ENCODE peak calls at places on chromosomes 3 and 15, in four cellular contexts. V is Peyer's patch, D is left ventricle myocardium inferior, M is endothelial cell of umbilical vein. I is an unnamed sample.

GRCh38 chr3:140758791-140759444 is 81.1 kb downstream of the TRIM42 start:
- DNase-seq in V (no peak), M (no peak), D (no peak), I (no peak)

GRCh38 chr3:74532446-74532845 is 82.0 kb downstream of the CNTN3 start:
- DNase-seq in D (no peak), M (no peak), V (no peak), I (no peak)

GRCh38 chr3:179302111-179302510 is 20.7 kb upstream of the ZNF639 start:
- DNase-seq in V (no peak), M (no peak), D (no peak), I (no peak)

GRCh38 chr3:169699536-169700050 is 36.1 kb upstream of the MECOM start:
- DNase-seq in M (peak; percentile 43), D (peak; percentile 84), V (no peak), I (no peak)

GRCh38 chr15:101733545-101733944 is 9.3 kb upstream of the TARS3 start:
- DNase-seq in D (no peak), V (no peak), M (no peak), I (no peak)

GRCh38 chr3:107938128-107938527 is 152.7 kb downstream of the CD47 start:
- DNase-seq in M (peak; percentile 70), V (peak; percentile 28), D (no peak), I (peak; percentile 25)

GRCh38 chr3:155362808-155363689 is 69.6 kb upstream of the STRIT1 start:
- DNase-seq in V (no peak), D (no peak), M (no peak), I (no peak)

GRCh38 chr15:81504170-81504905 is 130.3 kb upstream of the TMC3 start:
- DNase-seq in D (no peak), V (no peak), M (peak; percentile 96), I (no peak)

GRCh38 chr3:63015614-63016016 is 140.4 kb upstream of the CADPS start:
- DNase-seq in V (no peak), M (no peak), D (no peak), I (no peak)

GRCh38 chr3:160707187-160707789 is 30.3 kb downstream of the ARL14 start:
- DNase-seq in D (no peak), V (no peak), M (peak; percentile 43), I (peak; percentile 51)

GRCh38 chr3:112001516-112001915 is 2.8 kb downstream of the TAGLN3 start:
- DNase-seq in M (no peak), V (no peak), D (no peak), I (no peak)

GRCh38 chr15:89171136-89172072 is 50.0 kb downstream of the RLBP1 start:
- DNase-seq in D (no peak), V (peak; percentile 20), M (peak; percentile 65), I (peak; percentile 58)

GRCh38 chr3:195095035-195095703 is 175.8 kb downstream of the XXYLT1 start:
- DNase-seq in D (peak; percentile 8), M (no peak), V (peak; percentile 80), I (no peak)

GRCh38 chr3:123159926-123160635 is 41.7 kb upstream of the SEC22A start:
- DNase-seq in V (no peak), D (no peak), M (no peak), I (no peak)

GRCh38 chr3:12553921-12554391 is 2.9 kb upstream of the MKRN2 start:
- DNase-seq in D (no peak), M (peak; percentile 62), V (no peak), I (peak; percentile 68)

GRCh38 chr3:143265501-143266070 is 146.0 kb downstream of the CHST2 start:
- DNase-seq in D (no peak), M (no peak), V (no peak), I (no peak)

GRCh38 chr3:8629151-8630021 is 15.2 kb downstream of the SSUH2 start:
- DNase-seq in D (no peak), M (peak; percentile 45), V (peak; percentile 19), I (peak; percentile 97)

GRCh38 chr3:149122716-149123578 is 6.5 kb upstream of the HPS3 start:
- DNase-seq in M (no peak), V (no peak), D (no peak), I (no peak)

GRCh38 chr15:89469331-89470107 is 26.9 kb downstream of the RHCG start:
- DNase-seq in V (no peak), M (no peak), D (no peak), I (peak; percentile 35)

GRCh38 chr3:113638910-113639309 is 57.5 kb downstream of the USF3 start:
- DNase-seq in M (no peak), V (no peak), D (no peak), I (no peak)

GRCh38 chr3:177836671-177837070 is 639.4 kb upstream of the TBL1XR1 start:
- DNase-seq in D (no peak), V (no peak), M (no peak), I (peak; percentile 18)

GRCh38 chr15:39028069-39028468 is 463.5 kb upstream of the RASGRP1 start:
- DNase-seq in D (peak; percentile 22), M (peak; percentile 14), V (no peak), I (no peak)

GRCh38 chr15:48021336-48022086 is 99.3 kb upstream of the SLC24A5 start:
- DNase-seq in M (no peak), D (no peak), V (no peak), I (no peak)

GRCh38 chr3:181316481-181316880 is 326.9 kb upstream of the DNAJC19 start:
- DNase-seq in D (no peak), V (no peak), M (peak; percentile 41), I (no peak)

GRCh38 chr3:197952440-197952839 is 2.5 kb downstream of the RPL35A start:
- DNase-seq in V (no peak), D (no peak), M (no peak), I (no peak)

GRCh38 chr3:197950661-197951029 is 655 bp downstream of the RPL35A start:
- DNase-seq in D (no peak), M (no peak), V (no peak), I (no peak)

GRCh38 chr3:197949767-197950660 is at the start of gene RPL35A:
- DNase-seq in D (peak; percentile 85), M (peak; percentile 98), V (peak; percentile 82), I (peak; percentile 92)

GRCh38 chr3:197951392-197951990 is 1.5 kb downstream of the RPL35A start:
- DNase-seq in V (no peak), D (no peak), M (no peak), I (no peak)

GRCh38 chr3:197949191-197949766 is 711 bp upstream of the RPL35A start:
- DNase-seq in M (no peak), D (no peak), V (no peak), I (no peak)
- H3K27ac ChIP-seq in M (peak overlapping the region; percentile 85), D (peak overlapping the region; percentile 94), V (peak overlapping the region; percentile 91), I (peak overlapping the region; percentile 95)

GRCh38 chr15:27514526-27514925 is 543.5 kb downstream of the GABRG3 start:
- DNase-seq in D (no peak), V (no peak), M (no peak), I (no peak)
- H3K9me3 ChIP-seq in D (peaks cover 12% of the 10 kb centered on the region), V (no peaks in the 10 kb centered on the region), M (peaks cover 11% of the 10 kb centered on the region), I (peaks cover 2% of the 10 kb centered on the region)

DNA sequence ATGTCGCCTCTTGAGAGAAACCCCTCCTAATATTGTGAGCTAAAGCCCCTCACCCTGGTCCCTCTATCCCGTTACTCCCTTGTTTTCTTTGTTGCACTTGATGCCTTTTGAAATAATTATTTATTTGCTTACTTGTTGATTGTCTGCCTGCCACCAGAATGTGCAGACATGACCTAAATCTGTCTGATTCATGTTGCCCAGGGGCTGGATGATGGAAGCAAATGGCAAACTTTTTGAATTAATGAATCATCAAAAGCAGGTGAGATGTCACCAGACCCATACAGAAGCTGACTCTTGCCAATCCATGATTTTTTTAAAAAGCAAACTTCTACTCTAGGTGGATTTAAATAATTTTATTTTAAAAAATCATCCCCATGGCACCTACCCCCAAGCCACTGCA is 49.3 kb downstream of the GRIP2 start:
- DNase-seq in D (no peak), V (no peak), M (no peak), I (no peak)
- H3K27ac ChIP-seq in D (no peak overlapping the region), V (no peak overlapping the region), M (no peak overlapping the region), I (no peak overlapping the region)

GRCh38 chr15:25094519-25094918 is 139.7 kb downstream of the SNRPN start:
- DNase-seq in M (no peak), D (no peak), V (no peak), I (no peak)
- H3K9me3 ChIP-seq in M (no peaks in the 10 kb centered on the region), D (peaks cover 100% of the 10 kb centered on the region), V (no peaks in the 10 kb centered on the region), I (peaks cover 2% of the 10 kb centered on the region)

DNA sequence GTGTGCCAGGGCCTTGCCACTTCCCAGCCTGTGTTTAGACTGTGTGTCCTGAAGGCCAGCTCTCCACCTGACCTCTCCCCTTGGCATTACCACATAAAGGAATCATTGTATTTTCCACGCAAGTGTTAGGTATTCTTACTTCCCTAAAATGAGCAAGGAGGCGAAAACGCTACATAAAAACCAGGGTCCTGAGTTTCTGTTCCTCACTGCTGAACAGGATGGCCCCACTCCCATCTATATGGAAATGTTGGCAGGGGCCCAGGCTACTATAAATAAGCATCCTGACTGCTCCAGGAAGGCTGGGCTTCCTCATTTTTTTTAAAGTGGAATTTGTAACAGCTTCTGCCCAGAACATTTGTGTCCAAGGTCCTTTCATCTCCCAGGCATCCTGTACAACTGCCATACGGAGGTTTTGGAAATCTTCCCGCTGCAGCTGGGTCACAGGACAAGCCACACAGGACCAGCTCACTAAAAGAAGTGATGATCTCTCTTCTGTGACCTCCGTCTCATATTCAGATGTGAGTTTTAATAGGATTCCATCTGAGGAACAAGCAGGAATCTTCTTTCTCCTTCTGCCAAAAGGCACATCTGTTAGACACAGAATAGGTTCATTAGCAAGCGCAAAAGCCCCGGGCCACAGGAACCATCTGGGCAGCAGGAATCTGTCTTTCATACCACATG is 56.5 kb upstream of the LIMD1 start:
- DNase-seq in M (peak; percentile 72), V (no peak), D (peak; percentile 77), I (no peak)
- H3K27ac ChIP-seq in M (peak overlapping the region; percentile 32), V (peak overlapping the region; percentile 12), D (peak overlapping the region; percentile 89), I (no peak overlapping the region)

DNA sequence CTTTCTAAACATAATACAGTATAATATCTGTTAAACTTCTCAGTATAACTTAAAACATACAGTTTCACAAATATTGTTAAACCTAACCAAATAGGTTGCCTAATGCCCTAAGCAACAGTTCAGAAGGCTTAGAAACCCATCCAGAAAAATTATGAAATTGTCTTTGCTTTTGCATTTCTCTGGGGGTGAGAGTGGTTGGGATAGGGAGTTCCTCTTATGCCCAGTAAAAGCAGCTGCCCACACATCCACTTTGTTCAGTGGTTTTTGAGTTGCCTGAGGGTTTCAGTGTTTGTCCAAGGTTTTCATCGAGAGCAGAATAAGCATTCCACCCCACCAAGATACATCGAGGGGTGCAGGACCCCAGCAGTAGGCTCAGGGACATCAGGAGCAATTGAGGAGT is 179.4 kb downstream of the CDIN1 start:
- DNase-seq in M (no peak), D (no peak), V (no peak), I (no peak)
- H3K9me3 ChIP-seq in M (no peaks in the 10 kb centered on the region), D (no peaks in the 10 kb centered on the region), V (no peaks in the 10 kb centered on the region), I (no peaks in the 10 kb centered on the region)

GRCh38 chr3:138078901-138079344 is 36.5 kb downstream of the DZIP1L start:
- DNase-seq in V (no peak), D (no peak), M (no peak), I (no peak)
- H3K27ac ChIP-seq in V (no peak overlapping the region), D (no peak overlapping the region), M (no peak overlapping the region), I (no peak overlapping the region)